ENCODE peak calls at places on chromosomes 13 and 19, in eight cellular contexts. Q is dorsolateral prefrontal cortex, U is breast epithelium, P is AG10803, X is SK-N-MC, F is foreskin fibroblast, V is PC-9, J is fibroblast of lung. O is an unnamed sample.

GRCh38 chr19:4697304-4697703 is 26.3 kb downstream of the DPP9 start:
- DNase-seq in Q (no peak), U (no peak), P (no peak), X (no peak), F (no peak), V (no peak), J (no peak), O (no peak)

GRCh38 chr13:101730420-101731000 is 278.0 kb downstream of the ITGBL1 start:
- DNase-seq in Q (no peak), U (no peak), P (no peak), X (no peak), F (no peak), V (no peak), J (no peak), O (no peak)

GRCh38 chr13:25752957-25753540 is 298.8 kb downstream of the SHISA2 start:
- DNase-seq in Q (no peak), U (no peak), P (peak), X (no peak), F (peak), V (no peak), J (peak), O (peak)

GRCh38 chr13:103799028-103799427 is 732.8 kb upstream of the SLC10A2 start:
- DNase-seq in Q (no peak), U (no peak), P (no peak), X (no peak), F (no peak), V (no peak), J (no peak), O (no peak)

GRCh38 chr19:7544626-7545025 is 9.1 kb downstream of the PNPLA6 start:
- DNase-seq in Q (no peak), U (no peak), P (no peak), X (no peak), F (no peak), V (no peak), J (no peak), O (no peak)

GRCh38 chr19:54434862-54435174 is 14.2 kb upstream of the LENG8 start:
- DNase-seq in Q (no peak), U (no peak), P (no peak), X (no peak), F (no peak), V (no peak), J (no peak), O (no peak)

GRCh38 chr19:45498411-45499195 is at the start of gene PPM1N:
- DNase-seq in Q (no peak), U (no peak), P (peak), X (no peak), F (peak), V (no peak), J (no peak), O (no peak)

GRCh38 chr19:46351241-46352041 is 4.6 kb downstream of the PPP5C start:
- DNase-seq in Q (no peak), U (no peak), P (peak), X (no peak), F (peak), V (no peak), J (peak), O (no peak)

GRCh38 chr19:19053508-19054314 is 10.1 kb upstream of the SLC25A42 start:
- DNase-seq in Q (peak), U (no peak), P (peak), X (no peak), F (peak), V (no peak), J (peak), O (no peak)

GRCh38 chr19:27776020-27776419 is 1436.9 kb downstream of the UQCRFS1 start:
- DNase-seq in Q (no peak), U (no peak), P (peak), X (no peak), F (peak), V (no peak), J (peak), O (no peak)

GRCh38 chr13:36431204-36432105 is 840 bp upstream of the CCNA1 start:
- DNase-seq in Q (no peak), U (no peak), P (no peak), X (no peak), F (peak), V (no peak), J (no peak), O (no peak)

GRCh38 chr19:5534787-5535586 is 32.8 kb downstream of the TINCR start:
- DNase-seq in Q (no peak), U (no peak), P (no peak), X (no peak), F (peak), V (no peak), J (peak), O (no peak)

GRCh38 chr19:5103061-5103701 is 134.3 kb downstream of the KDM4B start:
- DNase-seq in Q (no peak), U (peak), P (peak), X (peak), F (peak), V (no peak), J (peak), O (peak)

GRCh38 chr13:27182844-27183497 is 11.4 kb upstream of the USP12 start:
- DNase-seq in Q (no peak), U (peak), P (peak), X (no peak), F (peak), V (peak), J (peak), O (peak)

GRCh38 chr13:93218583-93218982 is 8.0 kb upstream of the GPC6 start:
- DNase-seq in Q (no peak), U (no peak), P (no peak), X (no peak), F (peak), V (no peak), J (no peak), O (no peak)

GRCh38 chr19:29741226-29741625 is 26.2 kb upstream of the C19orf12 start:
- DNase-seq in Q (no peak), U (no peak), P (no peak), X (no peak), F (no peak), V (no peak), J (no peak), O (no peak)

GRCh38 chr13:28719656-28720055 is 886 bp upstream of the SLC46A3 start:
- DNase-seq in Q (no peak), U (no peak), P (peak), X (no peak), F (peak), V (no peak), J (peak), O (peak)

GRCh38 chr13:98798849-98799645 is 46.6 kb upstream of the SLC15A1 start:
- DNase-seq in Q (no peak), U (no peak), P (peak), X (peak), F (peak), V (no peak), J (peak), O (peak)

GRCh38 chr13:33015791-33016323 is 366 bp upstream of the KL start:
- DNase-seq in Q (no peak), U (peak), P (no peak), X (no peak), F (no peak), V (no peak), J (no peak), O (no peak)

GRCh38 chr13:82501804-82502203 is 1380.5 kb downstream of the SLITRK1 start:
- DNase-seq in Q (no peak), U (no peak), P (no peak), X (no peak), F (no peak), V (no peak), J (no peak), O (no peak)

GRCh38 chr19:19661141-19661674 is 2.3 kb downstream of the ATP13A1 start:
- DNase-seq in Q (no peak), U (no peak), P (no peak), X (no peak), F (no peak), V (no peak), J (no peak), O (no peak)

GRCh38 chr19:5309438-5310204 is 31.0 kb downstream of the PTPRS start:
- DNase-seq in Q (peak), U (no peak), P (no peak), X (no peak), F (no peak), V (no peak), J (peak), O (no peak)

GRCh38 chr13:53254495-53254894 is 225.9 kb downstream of the OLFM4 start:
- DNase-seq in Q (no peak), U (no peak), P (no peak), X (no peak), F (no peak), V (no peak), J (no peak), O (no peak)

GRCh38 chr19:16527971-16528521 is 14.2 kb downstream of the CHERP start:
- DNase-seq in Q (no peak), U (no peak), P (no peak), X (no peak), F (peak), V (no peak), J (peak), O (no peak)

GRCh38 chr13:44052843-44053607 is 173.3 kb downstream of the LACC1 start:
- DNase-seq in Q (peak), U (no peak), P (peak), X (no peak), F (peak), V (no peak), J (peak), O (peak)

GRCh38 chr13:97108535-97108910 is 113.6 kb upstream of the MBNL2 start:
- DNase-seq in Q (no peak), U (no peak), P (peak), X (no peak), F (peak), V (no peak), J (peak), O (peak)

GRCh38 chr19:2561895-2562294 is 86.0 kb downstream of the GADD45B start:
- DNase-seq in Q (no peak), U (no peak), P (no peak), X (no peak), F (no peak), V (no peak), J (no peak), O (no peak)

GRCh38 chr19:35107541-35107939 is 8.1 kb upstream of the FXYD3 start:
- DNase-seq in Q (peak), U (peak), P (peak), X (no peak), F (peak), V (peak), J (peak), O (no peak)

GRCh38 chr19:6038634-6039405 is 60.9 kb upstream of the RANBP3 start:
- DNase-seq in Q (no peak), U (peak), P (no peak), X (no peak), F (no peak), V (no peak), J (peak), O (no peak)

GRCh38 chr13:27905650-27906049 is 14.2 kb upstream of the PDX1 start:
- DNase-seq in Q (no peak), U (no peak), P (no peak), X (peak), F (peak), V (no peak), J (no peak), O (no peak)

GRCh38 chr13:37074703-37075102 is 15.2 kb upstream of the SUPT20H start:
- DNase-seq in Q (no peak), U (no peak), P (peak), X (no peak), F (peak), V (no peak), J (peak), O (no peak)

GRCh38 chr19:35216833-35217707 is 11.5 kb downstream of the FAM187B start:
- DNase-seq in Q (no peak), U (no peak), P (no peak), X (no peak), F (no peak), V (peak), J (no peak), O (no peak)

GRCh38 chr13:66503890-66504289 is 726.2 kb downstream of the PCDH9 start:
- DNase-seq in Q (no peak), U (no peak), P (no peak), X (no peak), F (peak), V (no peak), J (no peak), O (no peak)

GRCh38 chr19:30059741-30060140 is 117.7 kb downstream of the URI1 start:
- DNase-seq in Q (no peak), U (no peak), P (no peak), X (no peak), F (no peak), V (no peak), J (no peak), O (no peak)

GRCh38 chr19:5955638-5955935 is 22.4 kb downstream of the RANBP3 start:
- DNase-seq in Q (no peak), U (no peak), P (peak), X (no peak), F (peak), V (no peak), J (peak), O (no peak)

GRCh38 chr19:34118879-34119748 is 53.2 kb upstream of the LSM14A start:
- DNase-seq in Q (no peak), U (no peak), P (no peak), X (no peak), F (no peak), V (no peak), J (no peak), O (no peak)

GRCh38 chr13:35512271-35512920 is 35.9 kb upstream of the MAB21L1 start:
- DNase-seq in Q (no peak), U (no peak), P (peak), X (no peak), F (peak), V (no peak), J (peak), O (peak)

DNA sequence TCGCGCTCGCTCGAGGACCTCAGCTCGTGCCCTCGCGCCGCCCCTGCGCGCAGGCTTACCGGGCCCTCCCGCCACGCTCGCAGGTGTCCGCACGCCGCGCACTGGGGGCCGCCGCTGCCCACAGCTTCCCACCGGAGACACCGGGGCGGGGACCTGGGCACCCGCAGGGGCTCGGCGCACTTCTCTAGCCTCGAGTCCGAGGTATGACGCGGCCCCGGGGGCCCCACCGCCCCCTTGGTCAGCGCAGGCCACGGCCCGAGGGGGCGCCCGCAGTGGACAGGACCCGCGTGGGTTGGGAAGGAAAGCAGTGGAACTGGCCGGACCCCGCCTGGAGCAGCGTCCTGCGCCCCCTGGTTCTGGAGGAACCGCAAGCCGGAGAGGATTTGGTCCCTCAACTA is 2.1 kb upstream of the GRWD1 start:
- DNase-seq in Q (no peak), U (no peak), P (no peak), X (no peak), F (no peak), V (no peak), J (no peak), O (no peak)
- H3K4me3 ChIP-seq in Q (peak), U (no peak), P (no peak), X (peak), F (no peak), V (no peak), J (peak), O (no peak)

GRCh38 chr19:14505488-14506239 is 9.7 kb upstream of the GIPC1 start:
- DNase-seq in Q (no peak), U (peak), P (peak), X (no peak), F (peak), V (peak), J (peak), O (peak)
- H3K4me3 ChIP-seq in Q (no peak), U (no peak), P (no peak), X (no peak), F (no peak), V (peak), J (no peak), O (no peak)

GRCh38 chr19:10774893-10775292 is 57.0 kb downstream of the DNM2 start:
- DNase-seq in Q (no peak), U (no peak), P (no peak), X (no peak), F (no peak), V (no peak), J (no peak), O (no peak)
- H3K4me3 ChIP-seq in Q (no peak), U (no peak), P (no peak), X (no peak), F (no peak), V (no peak), J (no peak), O (no peak)

GRCh38 chr13:106355866-106356265 is 179.6 kb downstream of the EFNB2 start:
- DNase-seq in Q (no peak), U (no peak), P (no peak), X (no peak), F (no peak), V (no peak), J (no peak), O (no peak)
- H3K4me3 ChIP-seq in Q (no peak), U (no peak), P (no peak), X (no peak), F (no peak), V (no peak), J (no peak), O (no peak)

GRCh38 chr13:74061939-74062595 is 72.1 kb downstream of the KLF12 start:
- DNase-seq in Q (no peak), U (no peak), P (peak), X (no peak), F (peak), V (no peak), J (peak), O (peak)
- H3K4me3 ChIP-seq in Q (no peak), U (no peak), P (no peak), X (no peak), F (no peak), V (no peak), J (no peak), O (no peak)

O was measured in skeletal muscle cell.